ENCODE peak calls at places on chromosomes 7 and 10, in four cellular contexts. One of them, this sample, is unnamed.
A peak's percentile ranks its signal among the peaks of the same experiment; 100 is the strongest.

GRCh38 chr10:132345345-132345744 is 13.4 kb downstream of the LRRC27 start:
- DNase-seq in ascending aorta: no peak
- DNase-seq in posterior vena cava: peak; percentile 46
- DNase-seq in NCI-H526 treated with DMSO at 0.1 percent for 48 hours: no peak
- DNase-seq in this sample: no peak

GRCh38 chr7:45882465-45882810 is 5.8 kb upstream of the IGFBP1 start:
- DNase-seq in ascending aorta: no peak
- DNase-seq in posterior vena cava: no peak
- DNase-seq in NCI-H526 treated with DMSO at 0.1 percent for 48 hours: no peak
- DNase-seq in this sample: no peak

GRCh38 chr7:69588773-69589172 is 9.5 kb upstream of the AUTS2 start:
- DNase-seq in ascending aorta: no peak
- DNase-seq in posterior vena cava: no peak
- DNase-seq in NCI-H526 treated with DMSO at 0.1 percent for 48 hours: no peak
- DNase-seq in this sample: no peak

GRCh38 chr7:38806912-38807311 is 102.1 kb downstream of the VPS41 start:
- DNase-seq in ascending aorta: no peak
- DNase-seq in posterior vena cava: no peak
- DNase-seq in NCI-H526 treated with DMSO at 0.1 percent for 48 hours: no peak
- DNase-seq in this sample: no peak

GRCh38 chr10:114956466-114956865 is 18.5 kb downstream of the TRUB1 start:
- DNase-seq in ascending aorta: no peak
- DNase-seq in posterior vena cava: no peak
- DNase-seq in NCI-H526 treated with DMSO at 0.1 percent for 48 hours: no peak
- DNase-seq in this sample: no peak

GRCh38 chr7:92685146-92686042 is 95.2 kb upstream of the FAM133B start:
- DNase-seq in ascending aorta: no peak
- DNase-seq in posterior vena cava: no peak
- DNase-seq in NCI-H526 treated with DMSO at 0.1 percent for 48 hours: no peak
- DNase-seq in this sample: peak; percentile 87

GRCh38 chr7:35555934-35556333 is 139.0 kb downstream of the HERPUD2 start:
- DNase-seq in ascending aorta: no peak
- DNase-seq in posterior vena cava: no peak
- DNase-seq in NCI-H526 treated with DMSO at 0.1 percent for 48 hours: no peak
- DNase-seq in this sample: no peak

GRCh38 chr10:66180651-66181318 is 745.1 kb upstream of the LRRTM3 start:
- DNase-seq in ascending aorta: no peak
- DNase-seq in posterior vena cava: no peak
- DNase-seq in NCI-H526 treated with DMSO at 0.1 percent for 48 hours: no peak
- DNase-seq in this sample: no peak

GRCh38 chr10:73874267-73875138 is at the start of gene CAMK2G:
- DNase-seq in ascending aorta: peak; percentile 41
- DNase-seq in posterior vena cava: peak; percentile 96
- DNase-seq in NCI-H526 treated with DMSO at 0.1 percent for 48 hours: peak; percentile 16
- DNase-seq in this sample: peak; percentile 88

GRCh38 chr7:22943997-22944396 is 69.9 kb downstream of the HYCC1 start:
- DNase-seq in ascending aorta: no peak
- DNase-seq in posterior vena cava: no peak
- DNase-seq in NCI-H526 treated with DMSO at 0.1 percent for 48 hours: no peak
- DNase-seq in this sample: no peak

GRCh38 chr7:101108961-101109360 is 17.9 kb upstream of the SERPINE1 start:
- DNase-seq in ascending aorta: no peak
- DNase-seq in posterior vena cava: no peak
- DNase-seq in NCI-H526 treated with DMSO at 0.1 percent for 48 hours: no peak
- DNase-seq in this sample: no peak

GRCh38 chr7:75638607-75639070 is 100.1 kb downstream of the HIP1 start:
- DNase-seq in ascending aorta: no peak
- DNase-seq in posterior vena cava: peak; percentile 91
- DNase-seq in NCI-H526 treated with DMSO at 0.1 percent for 48 hours: peak; percentile 65
- DNase-seq in this sample: no peak

GRCh38 chr7:116230191-116231005 is 20.1 kb downstream of the TES start:
- DNase-seq in ascending aorta: no peak
- DNase-seq in posterior vena cava: no peak
- DNase-seq in NCI-H526 treated with DMSO at 0.1 percent for 48 hours: no peak
- DNase-seq in this sample: no peak

GRCh38 chr7:95845007-95845406 is 72.7 kb downstream of the DYNC1I1 start:
- DNase-seq in ascending aorta: no peak
- DNase-seq in posterior vena cava: no peak
- DNase-seq in NCI-H526 treated with DMSO at 0.1 percent for 48 hours: no peak
- DNase-seq in this sample: no peak

GRCh38 chr10:14063531-14064317 is 267.0 kb downstream of the FRMD4A start:
- DNase-seq in ascending aorta: no peak
- DNase-seq in posterior vena cava: peak; percentile 85
- DNase-seq in NCI-H526 treated with DMSO at 0.1 percent for 48 hours: no peak
- DNase-seq in this sample: no peak

GRCh38 chr7:98351136-98351535 is 49.8 kb downstream of the BAIAP2L1 start:
- DNase-seq in ascending aorta: no peak
- DNase-seq in posterior vena cava: no peak
- DNase-seq in NCI-H526 treated with DMSO at 0.1 percent for 48 hours: no peak
- DNase-seq in this sample: no peak

GRCh38 chr10:120987359-120987758 is 136.2 kb downstream of the WDR11 start:
- DNase-seq in ascending aorta: no peak
- DNase-seq in posterior vena cava: no peak
- DNase-seq in NCI-H526 treated with DMSO at 0.1 percent for 48 hours: no peak
- DNase-seq in this sample: no peak

GRCh38 chr10:72254891-72255568 is 18.7 kb upstream of the DDIT4 start:
- DNase-seq in ascending aorta: peak; percentile 83
- DNase-seq in posterior vena cava: peak; percentile 95
- DNase-seq in NCI-H526 treated with DMSO at 0.1 percent for 48 hours: peak; percentile 7
- DNase-seq in this sample: peak; percentile 50

GRCh38 chr10:68082815-68083395 is 7.8 kb upstream of the HERC4 start:
- DNase-seq in ascending aorta: no peak
- DNase-seq in posterior vena cava: no peak
- DNase-seq in NCI-H526 treated with DMSO at 0.1 percent for 48 hours: no peak
- DNase-seq in this sample: no peak

GRCh38 chr10:17671307-17671706 is 27.4 kb downstream of the STAM start:
- DNase-seq in ascending aorta: no peak
- DNase-seq in posterior vena cava: no peak
- DNase-seq in NCI-H526 treated with DMSO at 0.1 percent for 48 hours: peak; percentile 3
- DNase-seq in this sample: no peak

GRCh38 chr10:28668363-28669226 is 8.7 kb upstream of the BAMBI start:
- DNase-seq in ascending aorta: peak; percentile 19
- DNase-seq in posterior vena cava: peak; percentile 92
- DNase-seq in NCI-H526 treated with DMSO at 0.1 percent for 48 hours: peak; percentile 26
- DNase-seq in this sample: peak; percentile 69

GRCh38 chr10:80684217-80684616 is 146.5 kb downstream of the SH2D4B start:
- DNase-seq in ascending aorta: no peak
- DNase-seq in posterior vena cava: no peak
- DNase-seq in NCI-H526 treated with DMSO at 0.1 percent for 48 hours: peak; percentile 15
- DNase-seq in this sample: no peak

GRCh38 chr7:51187941-51188340 is 128.7 kb downstream of the COBL start:
- DNase-seq in ascending aorta: no peak
- DNase-seq in posterior vena cava: no peak
- DNase-seq in NCI-H526 treated with DMSO at 0.1 percent for 48 hours: no peak
- DNase-seq in this sample: no peak

GRCh38 chr7:141072548-141073172 is 1.2 kb upstream of the TMEM178B start:
- DNase-seq in ascending aorta: no peak
- DNase-seq in posterior vena cava: peak; percentile 90
- DNase-seq in NCI-H526 treated with DMSO at 0.1 percent for 48 hours: peak; percentile 90
- DNase-seq in this sample: peak; percentile 55

GRCh38 chr10:5814110-5815107 is 1.2 kb upstream of the GDI2 start:
- DNase-seq in ascending aorta: no peak
- DNase-seq in posterior vena cava: no peak
- DNase-seq in NCI-H526 treated with DMSO at 0.1 percent for 48 hours: peak; percentile 48
- DNase-seq in this sample: no peak

GRCh38 chr10:95513941-95514392 is 47.2 kb downstream of the SORBS1 start:
- DNase-seq in ascending aorta: peak; percentile 30
- DNase-seq in posterior vena cava: no peak
- DNase-seq in NCI-H526 treated with DMSO at 0.1 percent for 48 hours: no peak
- DNase-seq in this sample: no peak

GRCh38 chr10:120477006-120477722 is 20.1 kb downstream of the PLPP4 start:
- DNase-seq in ascending aorta: no peak
- DNase-seq in posterior vena cava: no peak
- DNase-seq in NCI-H526 treated with DMSO at 0.1 percent for 48 hours: no peak
- DNase-seq in this sample: no peak

GRCh38 chr7:127251048-127251451 is 1.7 kb downstream of the GRM8 start:
- DNase-seq in ascending aorta: no peak
- DNase-seq in posterior vena cava: no peak
- DNase-seq in NCI-H526 treated with DMSO at 0.1 percent for 48 hours: no peak
- DNase-seq in this sample: no peak

GRCh38 chr7:13017325-13017853 is 330.0 kb downstream of the ARL4A start:
- DNase-seq in ascending aorta: no peak
- DNase-seq in posterior vena cava: no peak
- DNase-seq in NCI-H526 treated with DMSO at 0.1 percent for 48 hours: no peak
- DNase-seq in this sample: no peak

GRCh38 chr7:128124786-128125185 is 93.5 kb upstream of the LRRC4 start:
- DNase-seq in ascending aorta: no peak
- DNase-seq in posterior vena cava: no peak
- DNase-seq in NCI-H526 treated with DMSO at 0.1 percent for 48 hours: no peak
- DNase-seq in this sample: no peak

This sample was measured in activated CD4-positive, alpha-beta memory T cell treated with anti-CD3 and anti-CD28 coated beads, Interleukin-2, amount 10 ng/mL, durations not matched to agents 7 days and 5 days.